ENCODE peak calls at places on chromosomes 12 and 14, in four cellular contexts. One of them, this sample, is unnamed.

GRCh38 chr12:63752283-63752682 is 27.4 kb upstream of the RXYLT1 start:
- DNase-seq in Panc1: no peak
- DNase-seq in left ventricle myocardium inferior: no peak
- DNase-seq in tibial artery: no peak
- DNase-seq in this sample: no peak

GRCh38 chr12:402127-402456 is 648 bp downstream of the CCDC77 start:
- DNase-seq in Panc1: no peak
- DNase-seq in left ventricle myocardium inferior: no peak
- DNase-seq in tibial artery: no peak
- DNase-seq in this sample: no peak

GRCh38 chr12:98440165-98440581 is 75.2 kb upstream of the TMPO start:
- DNase-seq in Panc1: no peak
- DNase-seq in left ventricle myocardium inferior: peak; percentile 63
- DNase-seq in tibial artery: peak; percentile 86
- DNase-seq in this sample: no peak

GRCh38 chr12:52585951-52586350 is 12.3 kb upstream of the KRT74 start:
- DNase-seq in Panc1: no peak
- DNase-seq in left ventricle myocardium inferior: no peak
- DNase-seq in tibial artery: peak; percentile 14
- DNase-seq in this sample: no peak

GRCh38 chr14:75861161-75861621 is 120.6 kb downstream of the TGFB3 start:
- DNase-seq in Panc1: no peak
- DNase-seq in left ventricle myocardium inferior: no peak
- DNase-seq in tibial artery: no peak
- DNase-seq in this sample: no peak

GRCh38 chr12:21818627-21819026 is 44.1 kb upstream of the KCNJ8 start:
- DNase-seq in Panc1: no peak
- DNase-seq in left ventricle myocardium inferior: no peak
- DNase-seq in tibial artery: no peak
- DNase-seq in this sample: no peak

GRCh38 chr14:31449971-31450610 is 7.2 kb downstream of the DTD2 start:
- DNase-seq in Panc1: peak; percentile 15
- DNase-seq in left ventricle myocardium inferior: no peak
- DNase-seq in tibial artery: no peak
- DNase-seq in this sample: no peak

GRCh38 chr12:51632598-51632997 is 41.6 kb downstream of the SCN8A start:
- DNase-seq in Panc1: no peak
- DNase-seq in left ventricle myocardium inferior: no peak
- DNase-seq in tibial artery: no peak
- DNase-seq in this sample: no peak

GRCh38 chr14:24673534-24674203 is 39.7 kb upstream of the GZMB start:
- DNase-seq in Panc1: no peak
- DNase-seq in left ventricle myocardium inferior: no peak
- DNase-seq in tibial artery: no peak
- DNase-seq in this sample: no peak

GRCh38 chr14:36452850-36453249 is 67.2 kb downstream of the NKX2-1 start:
- DNase-seq in Panc1: no peak
- DNase-seq in left ventricle myocardium inferior: no peak
- DNase-seq in tibial artery: no peak
- DNase-seq in this sample: no peak
- H3K4me3 ChIP-seq in Panc1: no peak overlapping the region
- H3K4me3 ChIP-seq in left ventricle myocardium inferior: no peak overlapping the region
- H3K4me3 ChIP-seq in tibial artery: no peak overlapping the region
- H3K4me3 ChIP-seq in this sample: no peak overlapping the region

GRCh38 chr14:93790966-93791365 is 2.7 kb upstream of the PRIMA1 start:
- DNase-seq in Panc1: no peak
- DNase-seq in left ventricle myocardium inferior: no peak
- DNase-seq in tibial artery: no peak
- DNase-seq in this sample: no peak

GRCh38 chr14:93789366-93790130 is 1.3 kb upstream of the PRIMA1 start:
- DNase-seq in Panc1: no peak
- DNase-seq in left ventricle myocardium inferior: no peak
- DNase-seq in tibial artery: peak; percentile 35
- DNase-seq in this sample: no peak

GRCh38 chr14:93788557-93789365 is 476 bp upstream of the PRIMA1 start:
- DNase-seq in Panc1: no peak
- DNase-seq in left ventricle myocardium inferior: peak; percentile 47
- DNase-seq in tibial artery: peak; percentile 37
- DNase-seq in this sample: no peak

GRCh38 chr14:93787465-93788306 is 599 bp downstream of the PRIMA1 start:
- DNase-seq in Panc1: no peak
- DNase-seq in left ventricle myocardium inferior: no peak
- DNase-seq in tibial artery: no peak
- DNase-seq in this sample: no peak

DNA sequence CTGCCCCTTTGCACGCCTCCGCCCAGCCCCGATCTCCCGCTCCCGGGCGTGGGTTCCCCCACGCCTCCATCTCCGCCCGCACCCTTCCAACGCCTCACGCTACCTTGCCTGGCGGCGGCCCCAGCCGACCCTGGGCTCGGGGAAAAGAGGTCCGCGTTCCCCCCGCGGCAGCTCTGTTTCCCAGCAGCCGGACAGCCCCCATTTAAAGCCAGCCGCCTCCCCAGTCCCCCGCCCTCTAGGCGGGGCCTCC is at the start of gene PRIMA1:
- DNase-seq in Panc1: no peak
- DNase-seq in left ventricle myocardium inferior: no peak
- DNase-seq in tibial artery: no peak
- DNase-seq in this sample: no peak
- H3K27ac ChIP-seq in Panc1: no peak within 1 kb of the TSS
- H3K27ac ChIP-seq in left ventricle myocardium inferior: peak within 1 kb of the TSS; percentile 85
- H3K27ac ChIP-seq in tibial artery: peak within 1 kb of the TSS; percentile 82
- H3K27ac ChIP-seq in this sample: no peak within 1 kb of the TSS

GRCh38 chr12:85281947-85282312 is 1.9 kb downstream of the ALX1 start:
- DNase-seq in Panc1: no peak
- DNase-seq in left ventricle myocardium inferior: no peak
- DNase-seq in tibial artery: no peak
- DNase-seq in this sample: no peak
- H3K27me3 ChIP-seq in Panc1: no peaks in the 10 kb centered on the region
- H3K27me3 ChIP-seq in left ventricle myocardium inferior: peaks cover 100% of the 10 kb centered on the region
- H3K27me3 ChIP-seq in tibial artery: no peaks in the 10 kb centered on the region
- H3K27me3 ChIP-seq in this sample: peaks cover 23% of the 10 kb centered on the region

GRCh38 chr12:123142948-123143752 is 7.7 kb downstream of the PITPNM2 start:
- DNase-seq in Panc1: no peak
- DNase-seq in left ventricle myocardium inferior: no peak
- DNase-seq in tibial artery: no peak
- DNase-seq in this sample: no peak

GRCh38 chr12:123140675-123141614 is 9.9 kb downstream of the PITPNM2 start:
- DNase-seq in Panc1: no peak
- DNase-seq in left ventricle myocardium inferior: no peak
- DNase-seq in tibial artery: no peak
- DNase-seq in this sample: no peak

GRCh38 chr12:123139926-123140674 is 10.8 kb downstream of the PITPNM2 start:
- DNase-seq in Panc1: no peak
- DNase-seq in left ventricle myocardium inferior: no peak
- DNase-seq in tibial artery: no peak
- DNase-seq in this sample: no peak

GRCh38 chr12:123142518-123142840 is 8.4 kb downstream of the PITPNM2 start:
- DNase-seq in Panc1: no peak
- DNase-seq in left ventricle myocardium inferior: no peak
- DNase-seq in tibial artery: no peak
- DNase-seq in this sample: no peak

DNA sequence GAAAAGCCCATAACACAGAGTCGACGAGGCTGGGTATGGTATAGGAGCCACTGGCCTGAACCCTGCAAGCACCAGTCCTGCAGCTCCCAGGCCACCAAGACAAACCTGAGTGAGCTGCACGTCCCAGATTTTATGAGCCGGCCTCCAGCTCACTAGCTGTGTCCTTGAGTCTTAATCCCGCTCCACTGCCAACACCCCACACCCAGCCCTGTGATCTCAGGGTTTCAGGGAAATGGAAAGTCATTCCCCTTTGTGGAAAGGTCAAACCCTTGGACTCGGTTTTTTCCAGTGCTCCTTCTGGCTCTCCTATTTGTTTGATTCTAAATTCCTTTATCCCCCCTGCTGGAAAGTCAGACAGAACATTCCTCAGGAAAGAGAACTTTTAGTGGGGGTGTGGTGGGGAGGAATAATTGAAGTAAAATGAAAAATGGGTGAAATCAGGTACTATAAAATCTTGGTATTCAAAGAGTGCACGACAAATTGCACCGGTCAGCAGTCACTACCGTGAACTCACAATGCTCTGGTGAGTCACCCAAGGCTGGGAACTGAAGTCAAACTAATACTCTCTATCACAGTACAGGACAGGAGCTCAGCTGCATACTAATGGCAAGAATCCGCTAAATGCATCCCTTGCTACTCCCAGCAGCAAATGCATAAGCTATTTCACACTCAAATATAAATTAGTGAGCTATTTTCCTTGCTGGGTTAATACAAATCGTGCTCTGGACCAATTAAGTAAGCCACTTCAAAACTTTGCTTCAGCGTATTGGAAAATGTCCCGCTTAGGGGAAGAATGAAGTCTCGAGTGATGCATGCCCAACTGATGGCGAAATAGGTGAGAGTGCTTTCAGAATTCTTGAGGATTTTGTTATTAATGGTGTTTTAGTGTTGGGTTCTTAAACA is 9.0 kb downstream of the PITPNM2 start:
- DNase-seq in Panc1: peak; percentile 28
- DNase-seq in left ventricle myocardium inferior: peak; percentile 51
- DNase-seq in tibial artery: peak; percentile 65
- DNase-seq in this sample: no peak
- H3K4me3 ChIP-seq in Panc1: no peak overlapping the region
- H3K4me3 ChIP-seq in left ventricle myocardium inferior: peak overlapping the region; percentile 17
- H3K4me3 ChIP-seq in tibial artery: no peak overlapping the region
- H3K4me3 ChIP-seq in this sample: no peak overlapping the region